ENCODE peak calls at places on chromosomes 4 and X, in ten cellular contexts. C is HCT116; I is glutamatergic neuron; F is choroid plexus epithelial cell; J is B cell; O is NB4; U is prostate gland; M is CD4-positive, alpha-beta T cell; B is SK-N-SH; T is stomach. E is an unnamed sample.

GRCh38 chr4:186622788-186623464 is 67.6 kb upstream of the MTNR1A start:
- DNase-seq in B (no peak), J (no peak), O (no peak), T (no peak), I (no peak), C (no peak), M (no peak), F (peak), U (no peak), E (no peak)

GRCh38 chr4:142778430-142778829 is 67.7 kb downstream of the INPP4B start:
- DNase-seq in U (no peak), M (no peak), T (no peak), O (no peak), J (no peak), F (peak), B (no peak), I (no peak), C (no peak), E (no peak)

GRCh38 chrX:71618303-71618721 is at the start of gene CXCR3:
- DNase-seq in M (peak), F (no peak), O (peak), J (peak), I (no peak), T (no peak), C (no peak), B (no peak), U (no peak), E (no peak)

GRCh38 chr4:6987566-6987920 is 55.6 kb upstream of the TADA2B start:
- DNase-seq in U (no peak), F (peak), J (no peak), C (no peak), T (no peak), B (no peak), O (no peak), M (no peak), I (no peak), E (no peak)

GRCh38 chrX:115367956-115368355 is 78.4 kb downstream of the LUZP4 start:
- DNase-seq in I (no peak), B (no peak), C (no peak), F (no peak), J (no peak), T (no peak), M (no peak), O (no peak), U (no peak), E (no peak)

GRCh38 chrX:141642979-141643378 is 53.5 kb downstream of the SPANXA2 start:
- DNase-seq in F (peak), M (no peak), U (no peak), B (no peak), J (no peak), I (no peak), T (no peak), C (no peak), O (no peak), E (no peak)

GRCh38 chrX:115892056-115892708 is 278.4 kb upstream of the AGTR2 start:
- DNase-seq in U (no peak), O (no peak), M (no peak), F (no peak), I (no peak), T (no peak), J (no peak), B (no peak), C (peak), E (no peak)

GRCh38 chr4:108700358-108700757 is 50.0 kb downstream of the OSTC start:
- DNase-seq in T (no peak), I (no peak), F (peak), C (no peak), M (no peak), O (no peak), J (no peak), B (peak), U (no peak), E (no peak)

GRCh38 chr4:14022428-14022827 is 394.9 kb upstream of the BOD1L1 start:
- DNase-seq in J (no peak), M (no peak), I (no peak), T (no peak), O (no peak), B (no peak), F (peak), C (no peak), U (no peak), E (no peak)

GRCh38 chrX:8036914-8037313 is 109.7 kb upstream of the PNPLA4 start:
- DNase-seq in C (no peak), M (no peak), U (no peak), O (no peak), T (no peak), J (no peak), I (no peak), B (no peak), F (no peak), E (no peak)

GRCh38 chr4:35963969-35964515 is 280.3 kb downstream of the ARAP2 start:
- DNase-seq in C (no peak), O (no peak), U (no peak), F (peak), M (no peak), I (no peak), J (no peak), T (no peak), B (no peak), E (no peak)

GRCh38 chr4:102736636-102737549 is 23.9 kb downstream of the MANBA start:
- DNase-seq in I (no peak), T (peak), C (no peak), O (no peak), U (no peak), M (no peak), B (no peak), J (no peak), F (no peak), E (no peak)

GRCh38 chr4:105637409-105638258 is 70.9 kb downstream of the INTS12 start:
- DNase-seq in C (no peak), J (peak), F (peak), T (peak), B (peak), O (peak), M (no peak), I (peak), U (peak), E (peak)

GRCh38 chr4:168773388-168774195 is 236.5 kb downstream of the CBR4 start:
- DNase-seq in B (no peak), J (no peak), U (no peak), O (no peak), F (no peak), C (no peak), I (no peak), T (no peak), M (no peak), E (no peak)

GRCh38 chrX:108070891-108071290 is 20.5 kb downstream of the PSMD10 start:
- DNase-seq in M (no peak), J (no peak), B (no peak), F (peak), T (no peak), I (no peak), U (no peak), O (no peak), C (no peak), E (no peak)

GRCh38 chrX:119189586-119189985 is 46.5 kb upstream of the PGRMC1 start:
- DNase-seq in B (no peak), U (no peak), F (peak), T (no peak), C (no peak), O (no peak), I (peak), M (no peak), J (no peak), E (no peak)

GRCh38 chr4:153140294-153140693 is 63.9 kb upstream of the TRIM2 start:
- DNase-seq in I (peak), B (no peak), O (no peak), U (no peak), T (no peak), M (no peak), J (no peak), C (no peak), F (no peak), E (no peak)

GRCh38 chrX:3044196-3044595 is 2.9 kb downstream of the ARSF start:
- DNase-seq in U (no peak), B (no peak), J (no peak), T (no peak), M (no peak), I (no peak), C (no peak), F (no peak), O (no peak), E (no peak)

GRCh38 chr4:124610214-124610613 is 102.3 kb downstream of the ANKRD50 start:
- DNase-seq in I (no peak), J (no peak), F (no peak), T (no peak), B (no peak), C (no peak), U (peak), O (no peak), M (no peak), E (no peak)

GRCh38 chrX:11953615-11954014 is 184.7 kb upstream of the FRMPD4 start:
- DNase-seq in I (no peak), F (peak), U (no peak), M (no peak), C (no peak), J (no peak), T (no peak), O (no peak), B (no peak), E (no peak)

GRCh38 chr4:155805016-155805415 is 46.2 kb downstream of the GUCY1B1 start:
- DNase-seq in M (no peak), J (no peak), B (no peak), T (no peak), I (no peak), C (no peak), U (no peak), O (no peak), F (peak), E (no peak)

GRCh38 chr4:978957-979701 is 5.8 kb upstream of the DGKQ start:
- DNase-seq in I (no peak), C (no peak), T (no peak), U (no peak), O (peak), B (no peak), F (peak), M (no peak), J (no peak), E (no peak)

DNA sequence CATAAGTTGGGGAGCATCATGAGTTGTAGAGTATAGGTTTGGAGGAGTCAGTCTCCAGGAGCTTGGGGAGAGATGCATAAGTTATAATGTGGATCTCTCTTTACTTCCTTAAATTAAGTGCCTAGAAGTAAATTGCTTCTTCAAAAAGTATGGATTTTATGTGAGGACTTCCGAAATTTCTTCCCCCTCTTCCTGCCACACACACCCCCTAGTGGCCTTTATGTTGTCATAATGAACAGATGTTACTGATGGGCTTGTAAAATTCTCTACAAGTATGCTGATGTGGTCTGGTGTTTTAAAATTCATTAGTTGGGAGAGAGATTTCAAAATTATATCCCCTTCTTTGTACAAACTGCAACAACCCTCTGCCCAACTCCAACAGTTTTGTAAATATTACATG is 2.3 kb upstream of the METTL14 start:
- DNase-seq in T (no peak), M (no peak), C (no peak), F (peak), J (no peak), U (no peak), B (peak), O (peak), I (no peak), E (no peak)
- TF ChIP-seq CTCF in T (peak), M (peak), C (peak), F (peak), J (peak), U (no peak), B (peak), O (peak), I (peak), E (peak)

DNA sequence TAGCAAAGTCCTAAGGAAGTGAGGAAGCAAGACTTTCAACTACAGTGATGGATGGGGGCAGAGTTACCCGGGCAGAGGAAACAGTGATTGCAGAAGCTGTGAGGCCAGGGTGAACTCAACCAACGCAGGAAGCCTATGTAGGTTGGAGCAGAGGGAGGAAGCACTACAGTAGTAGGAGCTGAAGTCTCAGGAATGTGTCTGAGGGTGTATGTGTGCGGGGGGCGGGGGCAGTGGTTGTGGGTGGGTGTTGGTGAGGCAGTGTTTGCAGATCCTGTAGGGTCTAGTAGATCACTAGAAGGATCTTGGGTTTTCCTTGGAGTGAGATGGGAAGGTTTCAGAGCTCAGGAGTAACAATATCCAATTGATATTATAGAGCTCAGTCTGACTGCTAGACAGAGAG is 9.9 kb upstream of the MID1 start:
- DNase-seq in C (no peak), F (no peak), J (no peak), O (no peak), M (no peak), U (no peak), B (no peak), I (no peak), T (no peak), E (no peak)
- TF ChIP-seq CTCF in C (no peak), F (no peak), J (no peak), O (no peak), M (no peak), U (no peak), B (no peak), I (no peak), T (no peak), E (no peak)

DNA sequence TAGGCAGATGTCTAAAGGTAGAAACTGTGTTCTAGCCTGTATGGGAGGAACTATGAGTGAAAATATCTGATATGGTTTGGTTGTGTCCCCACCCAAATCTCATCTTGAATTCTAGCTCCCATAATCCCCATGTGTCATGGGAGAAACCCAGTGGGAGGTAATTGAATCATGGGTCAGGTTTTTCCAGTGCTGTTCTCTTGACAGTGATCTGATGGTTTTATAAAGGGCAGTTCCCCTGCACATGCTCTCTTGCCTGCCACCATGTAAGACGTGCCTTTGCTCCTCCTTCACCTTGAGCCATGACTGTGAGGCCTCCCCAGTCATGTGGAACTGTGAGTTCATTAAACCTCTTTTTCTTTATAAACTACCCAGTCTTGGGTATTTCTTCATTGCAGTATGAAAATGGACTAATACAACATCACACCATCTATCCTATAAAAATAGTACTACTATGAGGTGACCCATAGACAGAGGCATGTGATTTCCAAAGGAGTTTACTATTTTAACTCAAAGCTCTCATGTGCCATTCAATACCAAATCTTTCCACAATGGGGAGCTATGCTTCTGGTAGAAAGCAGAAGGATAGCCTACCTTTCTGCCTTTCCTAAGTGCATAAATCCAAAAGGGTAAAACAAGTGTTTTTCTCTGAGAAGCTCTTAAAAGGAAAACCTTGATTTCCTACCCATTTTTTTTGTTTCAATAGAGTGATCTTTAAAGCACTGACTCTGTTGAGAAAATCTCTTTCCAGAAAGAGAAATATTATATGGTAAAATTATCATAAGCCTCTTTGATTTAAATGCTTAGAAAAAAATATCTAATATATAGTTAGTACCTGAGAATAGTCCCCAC is 38.8 kb downstream of the SEC31A start:
- DNase-seq in T (no peak), F (peak), B (peak), U (no peak), C (peak), M (no peak), J (peak), O (peak), I (no peak), E (no peak)
- TF ChIP-seq CTCF in T (peak), F (peak), B (peak), U (peak), C (peak), M (peak), J (peak), O (peak), I (no peak), E (no peak)

GRCh38 chrX:136163694-136164093 is 16.4 kb downstream of the FHL1 start:
- DNase-seq in T (no peak), J (no peak), I (no peak), U (no peak), O (no peak), B (no peak), C (no peak), F (no peak), M (no peak), E (no peak)

GRCh38 chrX:136168929-136169735 is 21.8 kb downstream of the FHL1 start:
- DNase-seq in U (no peak), C (no peak), F (peak), B (peak), T (no peak), O (no peak), I (peak), M (no peak), J (no peak), E (no peak)

GRCh38 chrX:136162827-136163427 is 15.6 kb downstream of the FHL1 start:
- DNase-seq in B (peak), T (peak), M (peak), I (peak), J (peak), U (no peak), C (peak), F (peak), O (peak), E (no peak)

GRCh38 chrX:136170109-136170800 is 22.9 kb downstream of the FHL1 start:
- DNase-seq in J (no peak), F (peak), B (no peak), U (no peak), T (no peak), M (no peak), O (no peak), I (no peak), C (no peak), E (no peak)

GRCh38 chrX:136166221-136166855 is 19.0 kb downstream of the FHL1 start:
- DNase-seq in C (no peak), O (peak), B (no peak), M (no peak), J (no peak), U (no peak), T (no peak), F (peak), I (no peak), E (no peak)
- TF ChIP-seq CTCF in C (peak), O (peak), B (peak), M (no peak), J (no peak), U (no peak), T (no peak), F (peak), I (no peak), E (peak)

GRCh38 chr4:82601242-82602015 is 39.6 kb upstream of the TMEM150C start:
- DNase-seq in F (peak), T (no peak), C (no peak), B (no peak), J (no peak), M (no peak), I (no peak), O (peak), U (no peak), E (no peak)

GRCh38 chr4:82594466-82594865 is 32.7 kb upstream of the TMEM150C start:
- DNase-seq in M (no peak), C (no peak), J (no peak), O (no peak), F (peak), T (no peak), I (no peak), U (no peak), B (no peak), E (no peak)

GRCh38 chr4:82604522-82604921 is 42.7 kb upstream of the TMEM150C start:
- DNase-seq in M (no peak), U (no peak), C (no peak), T (no peak), J (no peak), F (no peak), O (no peak), B (no peak), I (no peak), E (no peak)

GRCh38 chr4:82593416-82593815 is 31.6 kb upstream of the TMEM150C start:
- DNase-seq in C (no peak), T (no peak), J (no peak), O (no peak), F (no peak), B (no peak), I (no peak), U (no peak), M (no peak), E (no peak)

DNA sequence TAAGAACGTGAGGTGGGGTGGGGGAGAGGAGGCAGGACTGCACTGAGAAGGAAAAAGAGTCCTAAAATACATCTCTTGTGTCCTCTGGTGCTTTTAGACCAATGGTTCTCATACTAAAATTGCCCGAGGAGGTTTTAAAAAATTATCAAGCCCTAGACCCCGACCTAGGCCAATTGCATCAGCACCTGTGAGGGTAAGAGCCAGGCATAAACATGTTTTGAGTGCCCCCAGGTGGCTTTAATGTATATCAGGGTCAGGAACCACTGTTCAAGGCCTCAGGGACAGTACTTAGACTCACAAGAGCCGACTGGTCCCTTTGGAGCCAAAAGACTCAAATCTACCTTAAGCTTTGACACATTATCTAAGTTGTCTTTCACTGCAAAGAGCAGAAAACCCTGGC is 37.5 kb upstream of the TMEM150C start:
- DNase-seq in B (no peak), O (peak), J (no peak), I (no peak), C (peak), F (no peak), M (no peak), U (no peak), T (no peak), E (no peak)
- TF ChIP-seq CTCF in B (no peak), O (no peak), J (no peak), I (no peak), C (peak), F (no peak), M (no peak), U (no peak), T (no peak), E (no peak)